ENCODE peak calls at places on chromosomes 2 and 18, in four cellular contexts. Y is left ventricle myocardium inferior, U is GM20000, G is WERI-Rb-1. H is an unnamed sample.

GRCh38 chr2:235541838-235542549 is 48.2 kb downstream of the AGAP1 start:
- DNase-seq in Y (no peak), U (no peak), G (no peak), H (no peak)

GRCh38 chr2:119223521-119224390 is at the start of gene STEAP3:
- DNase-seq in Y (peak), U (peak), G (peak), H (peak)

GRCh38 chr18:47627030-47627429 is 303.4 kb downstream of the SMAD2 start:
- DNase-seq in Y (no peak), U (no peak), G (no peak), H (no peak)

GRCh38 chr18:6734746-6735430 is 5.4 kb downstream of the ARHGAP28 start:
- DNase-seq in Y (no peak), U (no peak), G (no peak), H (no peak)

GRCh38 chr18:35983147-35983546 is 10.7 kb downstream of the RMP24 start:
- DNase-seq in Y (no peak), U (no peak), G (no peak), H (no peak)

GRCh38 chr2:8593239-8593638 is 88.6 kb upstream of the ID2 start:
- DNase-seq in Y (no peak), U (no peak), G (no peak), H (no peak)

GRCh38 chr2:213122730-213123129 is 28.7 kb downstream of the IKZF2 start:
- DNase-seq in Y (no peak), U (no peak), G (no peak), H (no peak)

GRCh38 chr2:27051902-27052645 is 606 bp downstream of the AGBL5 start:
- DNase-seq in Y (peak), U (no peak), G (peak), H (peak)

GRCh38 chr2:177118636-177119035 is 94.0 kb upstream of the HNRNPA3 start:
- DNase-seq in Y (no peak), U (no peak), G (no peak), H (no peak)

GRCh38 chr2:33497177-33497787 is 20.8 kb downstream of the RASGRP3 start:
- DNase-seq in Y (no peak), U (peak), G (no peak), H (no peak)

GRCh38 chr2:207265849-207266248 is 100.1 kb upstream of the KLF7 start:
- DNase-seq in Y (no peak), U (no peak), G (no peak), H (no peak)

GRCh38 chr18:25915907-25916306 is 174.5 kb downstream of the SS18 start:
- DNase-seq in Y (no peak), U (no peak), G (no peak), H (no peak)

GRCh38 chr2:11589316-11589940 is 55.6 kb downstream of the GREB1 start:
- DNase-seq in Y (no peak), U (no peak), G (peak), H (no peak)

GRCh38 chr2:174074831-174075230 is 109.7 kb upstream of the SP3 start:
- DNase-seq in Y (no peak), U (no peak), G (no peak), H (no peak)

GRCh38 chr2:45009928-45010705 is 865 bp upstream of the SIX2 start:
- DNase-seq in Y (peak), U (no peak), G (peak), H (peak)

GRCh38 chr2:74778381-74779371 is 55.3 kb upstream of the HK2 start:
- DNase-seq in Y (no peak), U (no peak), G (peak), H (no peak)

GRCh38 chr18:7598167-7599062 is 31.3 kb downstream of the PTPRM start:
- DNase-seq in Y (no peak), U (no peak), G (no peak), H (no peak)

GRCh38 chr2:144519934-144520717 is at the start of gene ZEB2:
- DNase-seq in Y (peak), U (peak), G (peak), H (peak)

GRCh38 chr2:1767939-1768691 is 23.8 kb upstream of the PXDN start:
- DNase-seq in Y (no peak), U (no peak), G (no peak), H (no peak)

GRCh38 chr2:1855150-1855549 is 110.8 kb upstream of the PXDN start:
- DNase-seq in Y (no peak), U (no peak), G (peak), H (no peak)

GRCh38 chr2:8337321-8337720 is 344.5 kb upstream of the ID2 start:
- DNase-seq in Y (no peak), U (no peak), G (no peak), H (no peak)

GRCh38 chr2:64914735-64915509 is 74.3 kb upstream of the SLC1A4 start:
- DNase-seq in Y (peak), U (peak), G (no peak), H (no peak)

GRCh38 chr2:233404227-233404626 is 49.9 kb downstream of the DGKD start:
- DNase-seq in Y (no peak), U (peak), G (peak), H (no peak)

GRCh38 chr2:216029416-216030129 is 16.2 kb upstream of the MREG start:
- DNase-seq in Y (no peak), U (no peak), G (no peak), H (no peak)

GRCh38 chr2:142603761-142604160 is 273.7 kb upstream of the KYNU start:
- DNase-seq in Y (no peak), U (no peak), G (no peak), H (no peak)
- TF ChIP-seq CTCF in Y (no peak), U (no peak), G (no peak), H (peak)

GRCh38 chr2:120740765-120741513 is 5.3 kb downstream of the GLI2 start:
- DNase-seq in Y (no peak), U (no peak), G (peak), H (peak)
- TF ChIP-seq CTCF in Y (no peak), U (no peak), G (no peak), H (no peak)

GRCh38 chr2:231355802-231356473 is 39.6 kb upstream of the B3GNT7 start:
- DNase-seq in Y (peak), U (no peak), G (no peak), H (no peak)
- TF ChIP-seq CTCF in Y (peak), U (no peak), G (no peak), H (no peak)

GRCh38 chr18:51623653-51624052 is 426.2 kb upstream of the MEX3C start:
- DNase-seq in Y (no peak), U (no peak), G (no peak), H (no peak)

GRCh38 chr18:51619283-51619682 is 421.8 kb upstream of the MEX3C start:
- DNase-seq in Y (no peak), U (no peak), G (no peak), H (no peak)

GRCh38 chr18:51624311-51624710 is 426.8 kb upstream of the MEX3C start:
- DNase-seq in Y (no peak), U (no peak), G (no peak), H (no peak)

GRCh38 chr18:51622676-51623075 is 425.2 kb upstream of the MEX3C start:
- DNase-seq in Y (no peak), U (no peak), G (peak), H (no peak)

DNA sequence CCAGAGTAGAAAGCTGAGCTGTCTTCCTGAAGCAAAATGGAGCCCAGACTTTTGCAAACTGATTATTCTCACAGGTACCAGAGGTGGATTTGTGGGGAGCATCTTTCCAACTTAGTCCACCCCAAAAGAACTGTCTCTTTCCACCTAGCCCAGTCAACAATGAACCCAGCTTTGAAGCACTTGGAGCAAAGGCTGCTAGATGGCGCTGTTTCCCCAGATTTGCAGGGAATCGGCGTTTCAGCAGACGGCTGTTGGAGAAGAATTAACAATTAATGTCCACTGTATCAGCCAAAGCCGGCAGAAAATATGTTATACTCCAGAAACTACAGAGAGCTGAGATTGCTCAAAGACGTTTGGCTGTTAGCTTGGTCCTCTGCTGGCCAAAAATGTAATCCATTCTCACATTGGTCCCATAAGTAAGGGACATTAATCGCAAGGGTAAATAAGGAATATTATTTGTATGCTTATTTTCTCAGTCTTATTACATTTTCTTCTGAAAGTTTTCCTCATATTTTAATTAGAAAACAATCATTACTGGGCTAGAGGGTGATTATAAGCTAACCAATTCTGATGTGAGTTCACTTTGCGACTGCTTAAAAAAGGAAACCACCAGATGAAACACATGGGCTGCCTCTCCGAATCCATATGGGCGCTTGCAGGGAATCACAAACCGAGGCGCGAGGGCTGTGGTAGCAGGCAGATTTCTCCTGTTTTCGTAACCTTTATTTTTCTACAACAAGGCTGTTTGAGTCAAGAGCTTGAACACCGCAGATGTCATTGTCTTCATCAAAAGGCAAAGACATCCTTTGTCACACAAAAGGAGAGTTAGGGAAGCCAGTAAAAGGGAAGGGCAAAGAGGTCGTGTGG is 423.9 kb upstream of the MEX3C start:
- DNase-seq in Y (peak), U (peak), G (peak), H (no peak)
- TF ChIP-seq CTCF in Y (peak), U (peak), G (peak), H (peak)

H was measured in osteocyte.